ENCODE peak calls at places on chromosomes 13 and 19, in eight cellular contexts. K is activated CD8-positive, alpha-beta T cell treated with anti-CD3 and anti-CD28 coated beads, Interleukin-2, amount 10 ng/mL, durations not matched to agents 7 days and 5 days; L is effector memory CD8-positive, alpha-beta T cell; W is upper lobe of right lung; E is central memory CD8-positive, alpha-beta T cell; Z is stimulated activated naive CD8-positive, alpha-beta T cell treated with anti-CD3 and anti-CD28 coated beads, Interleukin-15, Interleukin-2, amounts not matched to agents 100 U/mL and 50 U/mL, for 24 hours; Q is activated naive CD8-positive, alpha-beta T cell treated with anti-CD3 and anti-CD28 coated beads, Interleukin-2, amount 50 U/mL, for 24 hours; P is gastrocnemius medialis. I is an unnamed sample.
A peak's percentile ranks its signal among the peaks of the same experiment; 100 is the strongest.

GRCh38 chr19:51366050-51366998 is at the start of gene ETFB:
- ATAC-seq in K (peak; percentile 60), L (peak; percentile 32), W (peak; percentile 84), E (peak; percentile 42), Z (peak; percentile 37), Q (peak; percentile 41), P (peak; percentile 90), I (peak; percentile 79)

GRCh38 chr13:98482476-98483444 is 94.1 kb downstream of the STK24 start:
- ATAC-seq in K (no peak), L (no peak), W (peak; percentile 53), E (no peak), Z (no peak), Q (peak; percentile 5), P (peak; percentile 21), I (peak; percentile 63)

GRCh38 chr13:19910336-19911072 is 47.1 kb upstream of the ZMYM5 start:
- ATAC-seq in K (no peak), L (no peak), W (no peak), E (no peak), Z (no peak), Q (no peak), P (no peak), I (peak; percentile 97)

GRCh38 chr19:14127929-14128509 is 8.4 kb downstream of the ASF1B start:
- ATAC-seq in K (no peak), L (no peak), W (peak; percentile 87), E (no peak), Z (no peak), Q (no peak), P (peak; percentile 95), I (no peak)

GRCh38 chr19:48997972-48998371 is 4.3 kb downstream of the RUVBL2 start:
- ATAC-seq in K (no peak), L (no peak), W (no peak), E (no peak), Z (no peak), Q (no peak), P (no peak), I (no peak)

GRCh38 chr13:28723806-28724205 is 5.0 kb upstream of the SLC46A3 start:
- ATAC-seq in K (no peak), L (no peak), W (no peak), E (no peak), Z (no peak), Q (no peak), P (no peak), I (no peak)

GRCh38 chr13:74035881-74036280 is 98.3 kb downstream of the KLF12 start:
- ATAC-seq in K (no peak), L (no peak), W (no peak), E (no peak), Z (no peak), Q (no peak), P (no peak), I (no peak)

GRCh38 chr13:107203146-107203847 is 635.4 kb upstream of the ARGLU1 start:
- ATAC-seq in K (no peak), L (no peak), W (no peak), E (no peak), Z (no peak), Q (no peak), P (no peak), I (peak; percentile 34)

GRCh38 chr13:51721485-51721884 is 82.5 kb downstream of the DHRS12 start:
- ATAC-seq in K (no peak), L (no peak), W (no peak), E (no peak), Z (no peak), Q (peak; percentile 49), P (peak; percentile 63), I (no peak)

GRCh38 chr19:12969292-12969988 is at the start of gene DAND5:
- ATAC-seq in K (no peak), L (no peak), W (no peak), E (no peak), Z (no peak), Q (no peak), P (no peak), I (no peak)

GRCh38 chr19:10228925-10229324 is 2.2 kb downstream of the S1PR2 start:
- ATAC-seq in K (no peak), L (no peak), W (peak; percentile 16), E (no peak), Z (no peak), Q (no peak), P (no peak), I (no peak)

GRCh38 chr19:43767818-43768217 is 13.0 kb downstream of the KCNN4 start:
- ATAC-seq in K (no peak), L (no peak), W (no peak), E (no peak), Z (no peak), Q (no peak), P (no peak), I (no peak)

GRCh38 chr13:37947419-37948140 is 78.0 kb upstream of the TRPC4 start:
- ATAC-seq in K (no peak), L (no peak), W (no peak), E (no peak), Z (no peak), Q (no peak), P (no peak), I (no peak)

GRCh38 chr13:113485545-113485944 is 5.0 kb downstream of the DCUN1D2 start:
- ATAC-seq in K (no peak), L (no peak), W (no peak), E (no peak), Z (no peak), Q (no peak), P (no peak), I (no peak)

GRCh38 chr13:79710376-79710775 is 229.4 kb downstream of the NDFIP2 start:
- ATAC-seq in K (no peak), L (no peak), W (no peak), E (no peak), Z (no peak), Q (no peak), P (no peak), I (no peak)

GRCh38 chr19:57559008-57559403 is 657 bp downstream of the ZNF550 start:
- ATAC-seq in K (peak; percentile 52), L (peak; percentile 9), W (peak; percentile 39), E (peak; percentile 51), Z (peak; percentile 54), Q (peak; percentile 31), P (peak; percentile 11), I (peak; percentile 46)

GRCh38 chr19:38449518-38449917 is 16.0 kb downstream of the RYR1 start:
- ATAC-seq in K (no peak), L (no peak), W (no peak), E (no peak), Z (no peak), Q (no peak), P (no peak), I (no peak)

GRCh38 chr13:44373601-44374347 is at the start of gene SERP2:
- ATAC-seq in K (peak; percentile 60), L (peak; percentile 52), W (peak; percentile 74), E (no peak), Z (peak; percentile 36), Q (peak; percentile 65), P (peak; percentile 46), I (peak; percentile 19)

GRCh38 chr13:43127103-43127817 is 103.9 kb downstream of the DNAJC15 start:
- ATAC-seq in K (peak; percentile 47), L (no peak), W (no peak), E (no peak), Z (no peak), Q (no peak), P (no peak), I (no peak)

GRCh38 chr19:10899171-10899653 is 27.9 kb downstream of the CARM1 start:
- ATAC-seq in K (no peak), L (no peak), W (peak; percentile 77), E (no peak), Z (no peak), Q (no peak), P (peak; percentile 50), I (peak; percentile 88)

GRCh38 chr13:72139192-72139591 is 272.2 kb upstream of the DACH1 start:
- ATAC-seq in K (no peak), L (no peak), W (no peak), E (no peak), Z (no peak), Q (no peak), P (no peak), I (no peak)

GRCh38 chr13:29901714-29902631 is 51.6 kb upstream of the UBL3 start:
- ATAC-seq in K (no peak), L (peak; percentile 92), W (peak; percentile 62), E (peak; percentile 96), Z (peak; percentile 52), Q (no peak), P (no peak), I (no peak)

GRCh38 chr19:510606-511100 is 3.4 kb downstream of the TPGS1 start:
- ATAC-seq in K (peak; percentile 54), L (peak; percentile 48), W (peak; percentile 48), E (peak; percentile 44), Z (peak; percentile 55), Q (peak; percentile 57), P (no peak), I (peak; percentile 54)

GRCh38 chr13:40619479-40619814 is 47.0 kb downstream of the FOXO1 start:
- ATAC-seq in K (no peak), L (no peak), W (no peak), E (no peak), Z (no peak), Q (no peak), P (no peak), I (no peak)

GRCh38 chr13:24263652-24264051 is 45.7 kb upstream of the C1QTNF9 start:
- ATAC-seq in K (no peak), L (no peak), W (no peak), E (no peak), Z (no peak), Q (no peak), P (no peak), I (no peak)

GRCh38 chr19:51571599-51571998 is 516 bp downstream of the ZNF175 start:
- ATAC-seq in K (no peak), L (no peak), W (no peak), E (no peak), Z (no peak), Q (no peak), P (no peak), I (peak; percentile 28)

GRCh38 chr19:1766800-1767352 is 13.6 kb downstream of the ONECUT3 start:
- ATAC-seq in K (no peak), L (no peak), W (no peak), E (no peak), Z (peak; percentile 77), Q (peak; percentile 72), P (no peak), I (no peak)

GRCh38 chr13:46598140-46598819 is 45.3 kb downstream of the LRCH1 start:
- ATAC-seq in K (peak; percentile 47), L (no peak), W (peak; percentile 56), E (no peak), Z (peak; percentile 3), Q (no peak), P (no peak), I (no peak)

GRCh38 chr19:16514383-16515019 is 18.3 kb downstream of the C19orf44 start:
- ATAC-seq in K (no peak), L (no peak), W (peak; percentile 17), E (no peak), Z (no peak), Q (peak; percentile 29), P (no peak), I (peak; percentile 49)

GRCh38 chr19:34351382-34351802 is 13.6 kb upstream of the GPI start:
- ATAC-seq in K (no peak), L (peak; percentile 32), W (no peak), E (peak; percentile 16), Z (no peak), Q (no peak), P (no peak), I (no peak)

GRCh38 chr19:4531562-4532165 is 3.4 kb downstream of the PLIN5 start:
- ATAC-seq in K (no peak), L (no peak), W (peak; percentile 12), E (no peak), Z (peak; percentile 33), Q (no peak), P (peak; percentile 10), I (no peak)

GRCh38 chr19:16397791-16398529 is 73.3 kb downstream of the KLF2 start:
- ATAC-seq in K (no peak), L (no peak), W (no peak), E (no peak), Z (no peak), Q (no peak), P (peak; percentile 13), I (no peak)

GRCh38 chr19:35767288-35768081 is 7.9 kb upstream of the ARHGAP33 start:
- ATAC-seq in K (no peak), L (no peak), W (peak; percentile 27), E (no peak), Z (no peak), Q (no peak), P (no peak), I (peak; percentile 20)

GRCh38 chr13:33116321-33117010 is 100.2 kb downstream of the KL start:
- ATAC-seq in K (no peak), L (no peak), W (no peak), E (no peak), Z (no peak), Q (no peak), P (no peak), I (no peak)